ENCODE peak calls at places on chromosomes 5 and 9, in four cellular contexts. M is HepG2, P is GM12878, N is H1. Z is an unnamed sample.

GRCh38 chr9:114911167-114911821 is 19.1 kb downstream of the TNFSF8 start:
- DNase-seq in M (peak), P (no peak), N (no peak), Z (peak)

GRCh38 chr5:144368556-144368955 is 197.9 kb downstream of the KCTD16 start:
- DNase-seq in P (no peak), M (no peak), N (no peak), Z (no peak)

GRCh38 chr5:180591249-180591887 is at the start of gene SCGB3A1:
- DNase-seq in N (peak), M (no peak), P (no peak), Z (no peak)

GRCh38 chr9:126516936-126517750 is 96.6 kb upstream of the LMX1B start:
- DNase-seq in N (peak), M (peak), P (no peak), Z (no peak)

GRCh38 chr5:57171818-57172465 is 1.9 kb upstream of the GPBP1 start:
- DNase-seq in N (no peak), P (no peak), M (no peak), Z (no peak)

GRCh38 chr5:146967646-146968045 is 89.1 kb upstream of the PPP2R2B start:
- DNase-seq in M (no peak), P (no peak), N (no peak), Z (no peak)

GRCh38 chr9:110517483-110517882 is 62.1 kb downstream of the SVEP1 start:
- DNase-seq in P (no peak), N (no peak), M (no peak), Z (no peak)

GRCh38 chr5:112869948-112870347 is 8.9 kb downstream of the SRP19 start:
- DNase-seq in P (no peak), N (no peak), M (no peak), Z (no peak)

GRCh38 chr9:132268725-132269352 is 85.9 kb downstream of the SETX start:
- DNase-seq in P (no peak), M (peak), N (peak), Z (peak)

GRCh38 chr5:127757576-127757975 is 54.4 kb downstream of the CCDC192 start:
- DNase-seq in N (no peak), M (no peak), P (peak), Z (no peak)

GRCh38 chr5:35195472-35195852 is 34.8 kb downstream of the PRLR start:
- DNase-seq in N (no peak), P (no peak), M (no peak), Z (no peak)

GRCh38 chr9:112046181-112046580 is 128.9 kb downstream of the SUSD1 start:
- DNase-seq in P (no peak), M (no peak), N (no peak), Z (no peak)

GRCh38 chr9:116437411-116438370 is 249.4 kb upstream of the TRIM32 start:
- DNase-seq in N (no peak), P (no peak), M (no peak), Z (no peak)

GRCh38 chr5:36305571-36306326 is 4.0 kb upstream of the RANBP3L start:
- DNase-seq in M (peak), N (no peak), P (no peak), Z (peak)

GRCh38 chr9:99614341-99614740 is 207.3 kb upstream of the NR4A3 start:
- DNase-seq in M (no peak), P (no peak), N (no peak), Z (no peak)

GRCh38 chr9:101429736-101430135 is 5.8 kb downstream of the ALDOB start:
- DNase-seq in N (no peak), M (no peak), P (no peak), Z (no peak)
- TF ChIP-seq SUZ12 in N (no peak), M (no peak), P (no peak), Z (no peak)

GRCh38 chr5:134555223-134555790 is 29.8 kb downstream of the JADE2 start:
- DNase-seq in P (no peak), N (no peak), M (no peak), Z (no peak)

GRCh38 chr5:134555889-134556311 is 30.4 kb downstream of the JADE2 start:
- DNase-seq in P (no peak), N (peak), M (peak), Z (no peak)

GRCh38 chr5:134559672-134560071 is 34.2 kb downstream of the JADE2 start:
- DNase-seq in N (no peak), P (no peak), M (no peak), Z (no peak)

GRCh38 chr5:134554319-134555222 is 29.1 kb downstream of the JADE2 start:
- DNase-seq in P (peak), N (no peak), M (no peak), Z (no peak)

DNA sequence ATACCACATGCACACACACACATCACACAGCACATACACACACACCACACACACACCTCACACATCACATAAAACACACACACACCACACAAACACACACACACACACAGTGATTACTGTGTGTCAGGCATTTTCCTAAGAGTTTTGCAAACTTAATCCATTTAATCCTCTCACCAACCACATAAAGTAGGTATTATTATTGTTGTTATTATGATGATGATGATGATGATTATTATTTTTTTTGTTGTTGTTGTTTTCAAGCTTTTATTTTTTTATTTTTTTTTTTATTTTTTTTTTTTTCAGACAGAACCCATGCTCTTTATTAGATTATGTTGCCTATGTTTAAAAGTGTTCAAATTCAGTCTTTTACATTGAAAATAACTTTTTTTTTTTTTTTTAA is 31.5 kb downstream of the JADE2 start:
- DNase-seq in N (no peak), M (no peak), P (no peak), Z (no peak)
- TF ChIP-seq ZNF274 in N (no peak), M (no peak), P (no peak), Z (no peak)

DNA sequence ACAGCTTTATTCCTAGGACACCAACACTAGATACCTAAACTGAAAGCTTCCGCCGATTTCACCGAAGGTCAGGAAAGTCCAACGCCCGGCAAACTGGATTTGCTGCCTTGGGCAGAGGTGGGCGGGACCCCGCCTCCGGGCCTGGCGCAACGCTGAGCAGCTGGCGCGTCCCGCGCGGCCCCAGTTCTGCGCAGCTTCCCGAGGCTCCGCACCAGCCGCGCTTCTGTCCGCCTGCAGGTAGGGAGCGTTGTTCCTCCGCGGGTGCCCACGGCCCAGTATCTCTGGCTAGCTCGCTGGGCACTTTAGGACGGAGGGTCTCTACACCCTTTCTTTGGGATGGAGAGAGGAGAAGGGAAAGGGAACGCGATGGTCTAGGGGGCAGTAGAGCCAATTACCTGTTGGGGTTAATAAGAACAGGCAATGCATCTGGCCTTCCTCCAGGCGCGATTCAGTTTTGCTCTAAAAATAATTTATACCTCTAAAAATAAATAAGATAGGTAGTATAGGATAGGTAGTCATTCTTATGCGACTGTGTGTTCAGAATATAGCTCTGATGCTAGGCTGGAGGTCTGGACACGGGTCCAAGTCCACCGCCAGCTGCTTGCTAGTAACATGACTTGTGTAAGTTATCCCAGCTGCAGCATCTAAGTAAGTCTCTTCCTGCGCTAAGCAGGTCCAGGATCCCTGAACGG is at the start of gene CD274:
- DNase-seq in P (no peak), M (peak), N (peak), Z (peak)
- TF ChIP-seq SUZ12 in P (no peak), M (no peak), N (no peak), Z (no peak)

GRCh38 chr5:1346627-1347440 is 1.9 kb upstream of the CLPTM1L start:
- DNase-seq in M (no peak), N (no peak), P (no peak), Z (no peak)

GRCh38 chr5:1351156-1351555 is 6.3 kb upstream of the CLPTM1L start:
- DNase-seq in M (no peak), N (no peak), P (no peak), Z (no peak)

GRCh38 chr5:1347571-1347970 is 2.7 kb upstream of the CLPTM1L start:
- DNase-seq in M (no peak), P (no peak), N (no peak), Z (no peak)

GRCh38 chr5:1348986-1349245 is 4.0 kb upstream of the CLPTM1L start:
- DNase-seq in N (no peak), P (no peak), M (no peak), Z (no peak)

DNA sequence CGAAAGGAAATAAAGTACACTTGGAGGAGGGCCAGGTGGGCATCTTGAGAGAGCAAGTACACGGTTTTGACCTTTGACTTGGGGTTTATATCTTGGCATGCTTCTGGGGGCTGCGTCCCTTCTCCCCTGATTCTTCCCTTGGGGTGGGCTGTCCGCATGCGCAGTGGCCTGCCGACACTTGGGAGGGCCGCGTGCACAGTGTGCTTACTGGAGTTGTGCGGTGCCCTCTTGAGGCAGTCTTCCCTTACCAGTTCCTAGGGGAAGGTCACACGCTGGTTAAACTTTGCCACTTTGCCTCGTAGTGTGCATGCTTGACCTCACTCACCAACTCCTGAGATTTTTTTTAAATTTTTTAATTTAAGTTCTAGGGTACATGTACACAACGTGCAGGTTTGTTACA is 4.3 kb upstream of the CLPTM1L start:
- DNase-seq in M (no peak), N (no peak), P (no peak), Z (no peak)
- TF ChIP-seq ZNF274 in M (no peak), N (no peak), P (no peak), Z (no peak)

GRCh38 chr9:87567566-87567965 is 69.9 kb downstream of the DAPK1 start:
- DNase-seq in P (no peak), M (no peak), N (no peak), Z (no peak)
- TF ChIP-seq SUZ12 in P (no peak), M (no peak), N (no peak), Z (no peak)

Z was measured in NT2/D1.